ENCODE peak calls at places on chromosome 16, in six cellular contexts. R is nucleus accumbens, S is H7, F is amniotic stem cell, I is activated B cell treated with CpG ODN at 0.5 μM for 24 hours, K is cardiac muscle cell. A is an unnamed sample.

GRCh38 chr16:112153-112840 is 26.2 kb downstream of the NPRL3 start:
- DNase-seq in R (no peak), S (no peak), F (no peak), I (no peak), K (no peak), A (no peak)

GRCh38 chr16:1770328-1771071 is 843 bp downstream of the NME3 start:
- DNase-seq in I (peak; percentile 60), S (peak; percentile 89), K (no peak), R (peak; percentile 48), F (no peak), A (peak; percentile 86)

GRCh38 chr16:49277766-49278566 is 3.7 kb downstream of the CBLN1 start:
- DNase-seq in R (no peak), S (peak; percentile 67), I (no peak), K (no peak), F (no peak), A (no peak)

GRCh38 chr16:57186630-57187507 is 740 bp downstream of the RSPRY1 start:
- DNase-seq in I (peak; percentile 20), K (peak; percentile 59), R (no peak), S (peak; percentile 45), F (no peak), A (no peak)

GRCh38 chr16:19119564-19119963 is 5.8 kb downstream of the ITPRIPL2 start:
- DNase-seq in R (no peak), S (no peak), I (no peak), F (no peak), K (no peak), A (no peak)

GRCh38 chr16:68298907-68299515 is 11.7 kb downstream of the SLC7A6OS start:
- DNase-seq in F (peak; percentile 20), I (no peak), R (no peak), S (no peak), K (no peak), A (no peak)

GRCh38 chr16:78684040-78684611 is 584.7 kb downstream of the WWOX start:
- DNase-seq in I (no peak), K (no peak), S (no peak), F (no peak), R (no peak), A (no peak)

GRCh38 chr16:68644715-68645493 is at the start of gene CDH3:
- DNase-seq in S (peak; percentile 98), F (no peak), R (peak; percentile 31), I (peak; percentile 20), K (peak; percentile 58), A (no peak)

GRCh38 chr16:31696968-31697743 is 169.5 kb downstream of the AHSP start:
- DNase-seq in R (no peak), K (peak; percentile 34), F (no peak), S (peak; percentile 71), I (no peak), A (no peak)

GRCh38 chr16:66070140-66070887 is 296.2 kb upstream of the CDH5 start:
- DNase-seq in F (no peak), S (no peak), I (no peak), R (peak; percentile 2), K (peak; percentile 77), A (no peak)

GRCh38 chr16:64304376-64304775 is 817.5 kb downstream of the CDH11 start:
- DNase-seq in F (no peak), K (no peak), R (no peak), S (no peak), I (no peak), A (no peak)

GRCh38 chr16:87653234-87653633 is 50.9 kb downstream of the JPH3 start:
- DNase-seq in I (no peak), K (peak; percentile 39), R (no peak), S (peak; percentile 85), F (no peak), A (no peak)

GRCh38 chr16:21599158-21599993 is at the start of gene METTL9:
- DNase-seq in F (peak; percentile 90), R (peak; percentile 94), K (peak; percentile 97), S (peak; percentile 97), I (peak; percentile 94), A (peak; percentile 94)

GRCh38 chr16:68776821-68777485 is 39.9 kb downstream of the CDH1 start:
- DNase-seq in S (no peak), F (no peak), K (no peak), I (no peak), R (no peak), A (peak; percentile 60)

GRCh38 chr16:4604401-4604800 is 10.3 kb downstream of the UBALD1 start:
- DNase-seq in K (no peak), I (no peak), F (no peak), R (no peak), S (peak; percentile 68), A (no peak)

GRCh38 chr16:2520784-2521577 is 810 bp downstream of the AMDHD2 start:
- DNase-seq in S (peak; percentile 88), I (peak; percentile 57), K (no peak), F (no peak), R (no peak), A (peak; percentile 75)

GRCh38 chr16:67445441-67445912 is 14.6 kb downstream of the HSD11B2 start:
- DNase-seq in K (no peak), I (no peak), F (no peak), S (peak; percentile 73), R (no peak), A (no peak)

GRCh38 chr16:48075398-48075797 is 80.4 kb downstream of the ABCC12 start:
- DNase-seq in I (no peak), F (peak; percentile 19), R (no peak), S (no peak), K (no peak), A (no peak)

GRCh38 chr16:70749681-70750601 is 51.0 kb downstream of the VAC14 start:
- DNase-seq in R (peak; percentile 40), I (no peak), F (no peak), S (peak; percentile 89), K (no peak), A (no peak)

GRCh38 chr16:83402160-83402794 is 405.5 kb upstream of the HSBP1 start:
- DNase-seq in S (no peak), I (no peak), F (no peak), R (no peak), K (no peak), A (no peak)

GRCh38 chr16:80527297-80527696 is 13.5 kb upstream of the DYNLRB2 start:
- DNase-seq in I (no peak), S (peak; percentile 66), K (peak; percentile 9), F (no peak), R (no peak), A (peak; percentile 54)

GRCh38 chr16:57092786-57093301 is 461 bp downstream of the CPNE2 start:
- DNase-seq in I (peak; percentile 63), R (peak; percentile 66), S (peak; percentile 94), K (peak; percentile 54), F (no peak), A (peak; percentile 84)

GRCh38 chr16:11208916-11209665 is 46.9 kb downstream of the SOCS1 start:
- DNase-seq in S (no peak), F (no peak), R (no peak), K (no peak), I (no peak), A (no peak)

GRCh38 chr16:25018972-25019617 is 3.9 kb upstream of the ARHGAP17 start:
- DNase-seq in S (no peak), R (no peak), I (no peak), K (no peak), F (no peak), A (no peak)

GRCh38 chr16:31360296-31360695 is 5.3 kb downstream of the ITGAX start:
- DNase-seq in I (no peak), K (no peak), F (no peak), R (no peak), S (no peak), A (no peak)

A was measured in GM13977.